ENCODE peak calls at places on chromosomes 6 and 20, in four cellular contexts. J is heart left ventricle, H is uterus, P is H9. S is an unnamed sample.

GRCh38 chr20:36097751-36098151 is 56.8 kb upstream of the EPB41L1 start:
- DNase-seq in J (no peak), H (no peak), P (peak; percentile 90), S (no peak)

GRCh38 chr20:58225490-58226200 is 2.8 kb downstream of the ANKRD60 start:
- DNase-seq in J (no peak), H (no peak), P (no peak), S (no peak)

GRCh38 chr6:123745877-123746276 is 57.8 kb upstream of the NKAIN2 start:
- DNase-seq in J (no peak), H (no peak), P (no peak), S (no peak)

GRCh38 chr20:36018208-36018988 is 50.0 kb downstream of the CNBD2 start:
- DNase-seq in J (no peak), H (no peak), P (no peak), S (no peak)

GRCh38 chr20:45890077-45890996 is 671 bp downstream of the NEURL2 start:
- DNase-seq in J (peak; percentile 85), H (peak; percentile 85), P (peak; percentile 90), S (peak; percentile 39)

GRCh38 chr6:73121421-73121993 is 103.8 kb downstream of the KHDC1L start:
- DNase-seq in J (no peak), H (no peak), P (no peak), S (no peak)

GRCh38 chr6:8234316-8234715 is 132.0 kb upstream of the EEF1E1 start:
- DNase-seq in J (no peak), H (no peak), P (no peak), S (no peak)

GRCh38 chr20:19074828-19075516 is 137.5 kb upstream of the SLC24A3 start:
- DNase-seq in J (peak; percentile 23), H (no peak), P (no peak), S (no peak)

GRCh38 chr6:123570813-123571684 is 65.7 kb downstream of the TRDN start:
- DNase-seq in J (no peak), H (no peak), P (no peak), S (no peak)

GRCh38 chr6:10429638-10430427 is 15.0 kb upstream of the TFAP2A start:
- DNase-seq in J (no peak), H (no peak), P (no peak), S (no peak)

GRCh38 chr6:54864272-54864671 is 17.7 kb downstream of the FAM83B start:
- DNase-seq in J (no peak), H (no peak), P (no peak), S (no peak)

GRCh38 chr6:43054206-43054943 is 724 bp upstream of the CUL7 start:
- DNase-seq in J (no peak), H (peak; percentile 35), P (peak; percentile 36), S (no peak)

GRCh38 chr6:113713665-113714064 is 143.5 kb upstream of the MARCKS start:
- DNase-seq in J (no peak), H (no peak), P (no peak), S (no peak)

GRCh38 chr20:10474606-10475184 is 39.6 kb downstream of the SLX4IP start:
- DNase-seq in J (peak; percentile 35), H (peak; percentile 28), P (no peak), S (no peak)

GRCh38 chr20:37693203-37693602 is 627 bp upstream of the CTNNBL1 start:
- DNase-seq in J (no peak), H (no peak), P (no peak), S (no peak)

GRCh38 chr6:19855510-19855909 is 18.3 kb downstream of the ID4 start:
- DNase-seq in J (no peak), H (no peak), P (no peak), S (no peak)

GRCh38 chr20:15992564-15992963 is 580.7 kb downstream of the KIF16B start:
- DNase-seq in J (no peak), H (no peak), P (no peak), S (no peak)

GRCh38 chr20:58020656-58021454 is 207.6 kb downstream of the ANKRD60 start:
- DNase-seq in J (no peak), H (no peak), P (peak; percentile 12), S (no peak)

GRCh38 chr20:7375905-7376304 is 564.4 kb downstream of the HAO1 start:
- DNase-seq in J (no peak), H (no peak), P (no peak), S (no peak)

GRCh38 chr6:35046862-35047261 is 94.3 kb downstream of the TCP11 start:
- DNase-seq in J (no peak), H (no peak), P (no peak), S (no peak)

DNA sequence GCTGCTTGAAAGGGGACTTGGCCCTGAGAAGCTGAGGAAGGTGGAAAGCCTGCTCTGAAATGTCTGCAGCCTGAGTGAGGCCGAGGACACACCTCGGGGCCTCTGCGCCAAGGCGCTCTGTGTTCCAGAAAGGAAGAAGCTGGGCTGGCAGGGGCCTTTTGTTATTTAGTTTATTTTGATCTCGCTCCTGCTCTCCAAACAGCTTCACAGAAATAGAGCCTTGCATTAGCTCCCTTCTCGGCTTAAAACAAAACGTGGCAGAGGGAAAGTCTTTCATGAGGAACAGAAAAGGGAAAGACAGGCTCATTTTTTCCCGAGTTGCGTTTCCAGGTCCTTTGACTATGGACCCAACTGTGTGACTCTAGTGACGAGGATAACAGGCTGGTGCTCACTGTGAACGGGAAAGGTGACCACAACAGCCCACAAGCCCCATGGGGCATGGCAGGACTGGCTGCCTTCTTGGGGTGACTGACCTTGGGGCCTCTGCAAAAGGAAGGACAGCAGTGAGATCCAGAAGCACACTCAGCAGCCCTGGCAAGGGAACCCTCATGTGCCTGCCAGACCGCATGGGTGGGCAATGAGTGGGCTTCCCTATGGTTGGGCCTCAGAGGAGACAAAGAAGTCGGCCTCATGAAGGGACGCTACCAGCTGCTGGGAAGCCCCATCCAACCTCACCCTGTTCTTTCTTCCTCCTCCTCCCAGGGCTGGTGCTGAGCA is 18.7 kb downstream of the LEMD2 start:
- DNase-seq in J (no peak), H (no peak), P (no peak), S (no peak)
- H3K27ac ChIP-seq in J (no peak overlapping the region), H (peak overlapping the region; percentile 82), P (no peak overlapping the region), S (no peak overlapping the region)

GRCh38 chr6:168605964-168606363 is 165.0 kb downstream of the SMOC2 start:
- DNase-seq in J (no peak), H (no peak), P (no peak), S (no peak)

GRCh38 chr6:168607272-168608112 is 166.5 kb downstream of the SMOC2 start:
- DNase-seq in J (no peak), H (peak; percentile 89), P (peak; percentile 55), S (no peak)

GRCh38 chr6:168609026-168609685 is 168.2 kb downstream of the SMOC2 start:
- DNase-seq in J (no peak), H (no peak), P (no peak), S (no peak)

GRCh38 chr6:168608113-168608400 is 167.1 kb downstream of the SMOC2 start:
- DNase-seq in J (no peak), H (no peak), P (no peak), S (no peak)

GRCh38 chr6:168606722-168607121 is 165.7 kb downstream of the SMOC2 start:
- DNase-seq in J (no peak), H (no peak), P (no peak), S (no peak)
- H3K27ac ChIP-seq in J (no peak overlapping the region), H (peak overlapping the region; percentile 82), P (no peak overlapping the region), S (no peak overlapping the region)

GRCh38 chr20:6075428-6076219 is 21.8 kb upstream of the LRRN4 start:
- DNase-seq in J (peak; percentile 53), H (no peak), P (no peak), S (no peak)
- H3K27ac ChIP-seq in J (peak overlapping the region; percentile 79), H (no peak overlapping the region), P (no peak overlapping the region), S (no peak overlapping the region)

GRCh38 chr6:129590408-129591022 is 119.5 kb downstream of the ARHGAP18 start:
- DNase-seq in J (no peak), H (no peak), P (no peak), S (no peak)
- H3K27ac ChIP-seq in J (no peak overlapping the region), H (no peak overlapping the region), P (no peak overlapping the region), S (no peak overlapping the region)

GRCh38 chr6:110317646-110318045 is 40.5 kb downstream of the METTL24 start:
- DNase-seq in J (no peak), H (no peak), P (no peak), S (no peak)

GRCh38 chr6:110319843-110320242 is 38.3 kb downstream of the METTL24 start:
- DNase-seq in J (no peak), H (no peak), P (no peak), S (no peak)

GRCh38 chr6:110322151-110323003 is 35.8 kb downstream of the METTL24 start:
- DNase-seq in J (no peak), H (no peak), P (no peak), S (no peak)

GRCh38 chr6:110323004-110323657 is 35.0 kb downstream of the METTL24 start:
- DNase-seq in J (no peak), H (no peak), P (peak; percentile 46), S (no peak)

GRCh38 chr6:110320307-110320706 is 37.8 kb downstream of the METTL24 start:
- DNase-seq in J (no peak), H (no peak), P (no peak), S (no peak)
- H3K27ac ChIP-seq in J (no peak overlapping the region), H (no peak overlapping the region), P (no peak overlapping the region), S (no peak overlapping the region)

GRCh38 chr6:169292340-169293124 is 38.9 kb upstream of the THBS2 start:
- DNase-seq in J (no peak), H (peak; percentile 90), P (no peak), S (no peak)
- H3K27ac ChIP-seq in J (peak overlapping the region; percentile 17), H (peak overlapping the region; percentile 90), P (no peak overlapping the region), S (no peak overlapping the region)

DNA sequence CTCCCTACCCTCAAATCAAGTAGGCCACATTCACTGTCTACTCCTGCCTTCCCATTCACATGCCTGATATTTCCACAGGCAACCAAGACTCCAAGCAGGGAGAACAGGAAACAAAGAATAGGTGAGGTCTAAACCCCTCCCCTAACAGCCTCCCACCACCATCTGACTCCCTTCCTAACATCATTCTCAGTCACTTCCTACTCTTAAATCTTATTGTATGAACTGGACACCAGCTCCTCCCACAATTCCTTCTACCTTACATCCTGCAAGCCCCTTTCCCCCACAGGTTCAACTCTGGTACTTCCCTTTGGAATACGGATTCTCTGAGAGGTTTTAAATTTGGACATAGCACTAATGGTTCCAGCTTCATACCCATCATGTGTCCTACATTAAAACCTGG is 944 bp upstream of the C6orf136 start:
- DNase-seq in J (no peak), H (no peak), P (no peak), S (no peak)
- H3K27ac ChIP-seq in J (no peak overlapping the region), H (peak overlapping the region; percentile 92), P (no peak overlapping the region), S (no peak overlapping the region)

DNA sequence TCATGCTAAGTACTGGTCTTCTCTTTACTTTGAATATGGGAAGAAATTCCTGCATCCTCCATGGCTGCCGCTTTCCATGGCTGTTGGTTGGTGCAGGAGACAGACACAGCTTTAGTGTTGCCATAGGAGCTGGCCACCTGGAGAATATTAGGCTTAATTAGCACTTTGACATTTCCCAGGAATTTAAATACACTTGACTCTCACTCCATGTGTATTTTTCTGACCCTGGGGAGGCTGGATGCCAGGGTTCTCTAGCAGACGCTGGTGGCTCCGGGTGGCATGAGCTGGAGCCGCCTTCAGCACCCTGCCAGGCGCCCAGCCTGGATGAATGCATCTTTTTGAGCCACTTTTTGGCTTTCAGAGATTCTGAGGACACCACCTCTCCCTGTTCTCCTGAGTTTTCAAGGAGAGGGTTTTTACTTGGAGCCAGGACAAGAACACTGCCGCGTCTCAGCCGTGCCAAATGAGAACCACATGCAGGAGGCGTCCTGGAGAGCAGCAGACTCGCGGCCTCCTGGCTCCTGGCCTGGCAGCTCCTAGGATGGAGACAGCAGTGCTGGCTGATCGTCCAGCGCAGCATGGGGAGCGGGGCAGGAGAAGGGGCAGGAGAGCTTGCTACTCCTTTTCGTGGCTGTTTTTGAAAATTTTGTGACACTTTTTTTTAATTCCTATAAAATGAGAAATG is 258.8 kb downstream of the SMOC2 start:
- DNase-seq in J (no peak), H (peak; percentile 82), P (no peak), S (no peak)
- H3K27ac ChIP-seq in J (no peak overlapping the region), H (peak overlapping the region; percentile 47), P (no peak overlapping the region), S (no peak overlapping the region)

GRCh38 chr20:50630578-50631263 is 60.6 kb downstream of the RIPOR3 start:
- DNase-seq in J (no peak), H (no peak), P (no peak), S (no peak)
- H3K27ac ChIP-seq in J (no peak overlapping the region), H (no peak overlapping the region), P (no peak overlapping the region), S (no peak overlapping the region)